ENCODE peak calls at places on chromosomes 7 and 10, in four cellular contexts. E is GM12865, T is breast epithelium, Y is lung. C is an unnamed sample.

GRCh38 chr7:30859940-30860623 is 51.6 kb upstream of the AQP1 start:
- DNase-seq in Y (no peak), T (no peak), E (no peak), C (no peak)

GRCh38 chr7:32206987-32207386 is 136.8 kb upstream of the PDE1C start:
- DNase-seq in Y (no peak), T (no peak), E (no peak), C (no peak)

GRCh38 chr7:35725280-35725680 is 30.3 kb upstream of the HERPUD2 start:
- DNase-seq in E (peak), T (no peak), Y (no peak), C (no peak)

GRCh38 chr10:61140765-61141392 is 196.9 kb upstream of the RHOBTB1 start:
- DNase-seq in E (peak), Y (no peak), T (no peak), C (no peak)

GRCh38 chr7:6090738-6091505 is 59.7 kb downstream of the ANKRD61 start:
- DNase-seq in E (no peak), T (no peak), Y (no peak), C (no peak)

GRCh38 chr10:121078036-121078435 is 226.9 kb downstream of the WDR11 start:
- DNase-seq in T (no peak), E (no peak), Y (no peak), C (no peak)

GRCh38 chr7:152512711-152513110 is 76.9 kb upstream of the KMT2C start:
- DNase-seq in Y (no peak), T (no peak), E (peak), C (no peak)

GRCh38 chr7:111092406-111093160 is 1.7 kb downstream of the LRRN3 start:
- DNase-seq in Y (no peak), E (no peak), T (no peak), C (no peak)

GRCh38 chr10:44696496-44696895 is 214.6 kb upstream of the TMEM72 start:
- DNase-seq in Y (no peak), E (no peak), T (no peak), C (no peak)

GRCh38 chr7:992742-993607 is 10.0 kb downstream of the CYP2W1 start:
- DNase-seq in E (peak), Y (peak), T (peak), C (peak)

GRCh38 chr7:91249506-91250233 is 14.6 kb upstream of the FZD1 start:
- DNase-seq in Y (no peak), T (no peak), E (no peak), C (no peak)

GRCh38 chr7:128934361-128935352 is 3.1 kb upstream of the IRF5 start:
- DNase-seq in Y (no peak), T (no peak), E (peak), C (no peak)

GRCh38 chr10:92530421-92530820 is 43.5 kb downstream of the IDE start:
- DNase-seq in E (no peak), Y (no peak), T (no peak), C (no peak)

GRCh38 chr10:119427263-119427864 is 115.2 kb downstream of the RGS10 start:
- DNase-seq in Y (no peak), E (no peak), T (no peak), C (no peak)

GRCh38 chr7:120554960-120555571 is 282.1 kb downstream of the KCND2 start:
- DNase-seq in T (no peak), E (peak), Y (peak), C (no peak)

GRCh38 chr10:124523301-124523871 is 61.8 kb downstream of the LHPP start:
- DNase-seq in T (no peak), E (no peak), Y (no peak), C (no peak)

GRCh38 chr10:30207485-30208052 is 141.5 kb downstream of the MTPAP start:
- DNase-seq in Y (no peak), E (peak), T (no peak), C (no peak)

GRCh38 chr10:100000109-100000502 is 9.6 kb downstream of the DNMBP start:
- DNase-seq in E (no peak), Y (no peak), T (no peak), C (no peak)
- TF ChIP-seq CTCF in E (no peak), Y (no peak), T (no peak), C (no peak)

GRCh38 chr10:103512591-103513382 is 19.3 kb downstream of the NEURL1 start:
- DNase-seq in T (no peak), Y (no peak), E (no peak), C (no peak)
- TF ChIP-seq CTCF in T (no peak), Y (no peak), E (no peak), C (no peak)

GRCh38 chr7:79968894-79969293 is 165.7 kb upstream of the GNAI1 start:
- DNase-seq in Y (no peak), E (no peak), T (no peak), C (no peak)
- TF ChIP-seq CTCF in Y (no peak), E (no peak), T (no peak), C (no peak)

GRCh38 chr10:88835095-88835909 is 16.3 kb downstream of the ANKRD22 start:
- DNase-seq in T (peak), E (peak), Y (peak), C (peak)
- TF ChIP-seq CTCF in T (peak), E (peak), Y (peak), C (no peak)

DNA sequence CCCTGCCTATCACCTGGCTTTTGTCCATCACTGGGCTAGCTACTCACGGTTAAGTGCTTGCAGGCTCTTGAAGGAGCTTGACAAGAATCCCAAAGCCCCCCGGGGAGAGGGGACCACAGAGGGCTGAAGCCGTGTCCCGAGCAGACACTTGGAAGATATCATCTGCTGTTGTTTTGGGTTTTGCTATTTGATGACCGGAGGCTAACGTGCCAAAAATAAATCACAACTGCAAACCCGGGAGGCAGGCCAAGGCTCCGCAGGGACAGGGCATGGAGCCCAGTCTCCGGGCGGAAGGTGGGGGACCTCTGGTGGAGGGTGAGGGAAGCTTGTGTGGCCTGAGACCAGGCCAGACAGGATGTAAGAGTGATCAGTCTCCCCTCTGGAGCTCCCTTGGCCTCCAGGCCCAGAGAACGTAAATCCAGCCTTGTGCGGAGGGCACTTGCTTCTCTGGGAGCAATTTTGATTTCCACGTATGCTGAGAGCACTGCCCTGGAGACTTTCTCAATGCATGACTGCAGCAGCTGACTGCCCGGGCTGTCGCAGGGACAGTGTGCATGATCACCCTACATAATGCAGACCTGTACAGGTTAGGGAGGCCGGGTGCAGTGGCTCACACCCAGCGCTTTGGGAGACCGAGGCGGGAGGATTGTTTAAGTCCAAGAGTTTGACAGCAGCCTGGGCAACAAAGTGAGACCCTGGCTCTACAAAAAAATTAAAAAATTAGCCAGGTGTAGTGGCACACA is at the start of gene PHKG1:
- DNase-seq in E (no peak), T (peak), Y (peak), C (no peak)
- TF ChIP-seq CTCF in E (no peak), T (peak), Y (no peak), C (no peak)

GRCh38 chr10:33228426-33228825 is 106.0 kb downstream of the NRP1 start:
- DNase-seq in T (no peak), Y (no peak), E (no peak), C (no peak)
- TF ChIP-seq CTCF in T (no peak), Y (no peak), E (no peak), C (no peak)

DNA sequence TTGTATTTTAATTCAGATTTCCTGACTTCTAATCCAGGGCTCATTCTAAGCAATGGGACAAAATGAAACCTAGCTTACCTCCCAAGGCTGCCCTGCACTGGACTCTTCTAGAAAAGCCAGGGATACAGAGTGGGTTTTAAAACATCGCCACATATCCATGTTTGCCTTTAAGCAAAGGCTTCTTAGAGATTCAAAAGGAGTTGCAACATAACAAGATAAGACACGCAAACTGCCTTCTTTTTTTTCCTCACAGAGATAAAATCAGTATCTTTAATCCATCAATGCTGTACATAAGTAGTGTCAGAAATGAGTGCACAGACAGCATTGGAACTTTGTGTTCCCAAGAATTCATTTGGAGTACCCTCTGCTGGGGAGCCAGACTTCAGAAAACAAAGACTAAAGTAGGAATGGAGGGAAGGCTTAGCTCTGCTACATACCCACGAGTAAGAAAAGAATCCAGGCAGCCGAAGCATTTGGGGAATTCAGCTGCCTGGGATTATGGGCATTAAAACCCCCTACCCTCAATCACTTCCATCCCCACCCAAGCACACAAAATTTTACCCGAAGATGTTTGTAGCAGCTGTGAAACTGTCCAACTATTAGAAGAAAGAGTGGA is 427.8 kb downstream of the ARL4A start:
- DNase-seq in T (no peak), E (no peak), Y (no peak), C (no peak)
- TF ChIP-seq CTCF in T (no peak), E (no peak), Y (no peak), C (no peak)